ENCODE peak calls at places on chromosomes 1 and 21, in six cellular contexts. X, J, G, Z, E and L are unnamed samples.

GRCh38 chr1:218779341-218779831 is 394.3 kb upstream of the LYPLAL1 start:
- DNase-seq in Z (no peak), E (peak; percentile 81), J (peak; percentile 64), X (no peak), G (no peak), L (no peak)

GRCh38 chr1:97599447-97599846 is 321.4 kb downstream of the DPYD start:
- DNase-seq in Z (peak; percentile 27), X (no peak), G (no peak), E (no peak), J (peak; percentile 27), L (peak; percentile 2)

GRCh38 chr1:31372051-31372450 is 825 bp downstream of the FABP3 start:
- DNase-seq in Z (no peak), J (no peak), X (no peak), E (no peak), G (no peak), L (no peak)

GRCh38 chr1:233389867-233390266 is 62.3 kb downstream of the MAP3K21 start:
- DNase-seq in E (no peak), G (no peak), J (no peak), X (no peak), Z (no peak), L (no peak)

GRCh38 chr1:64915381-64916274 is 50.7 kb downstream of the JAK1 start:
- DNase-seq in J (peak; percentile 94), E (peak; percentile 96), G (no peak), Z (no peak), X (no peak), L (peak; percentile 94)

GRCh38 chr21:35565204-35565611 is 495.1 kb downstream of the SETD4 start:
- DNase-seq in E (peak; percentile 88), Z (no peak), J (peak; percentile 95), X (no peak), G (no peak), L (peak; percentile 92)

GRCh38 chr1:180863158-180863775 is 49.4 kb upstream of the KIAA1614 start:
- DNase-seq in G (no peak), J (peak; percentile 68), X (peak; percentile 56), E (peak; percentile 51), Z (no peak), L (peak; percentile 67)

GRCh38 chr1:167713330-167714081 is 8.3 kb upstream of the MPZL1 start:
- DNase-seq in Z (peak; percentile 59), G (peak; percentile 79), J (peak; percentile 24), E (no peak), X (peak; percentile 32), L (peak; percentile 54)

GRCh38 chr21:34956416-34957316 is 92.4 kb downstream of the RUNX1 start:
- DNase-seq in G (no peak), E (no peak), J (no peak), Z (no peak), X (no peak), L (no peak)

GRCh38 chr1:54280652-54281051 is 80.7 kb downstream of the MRPL37 start:
- DNase-seq in G (no peak), E (no peak), Z (no peak), X (no peak), J (peak; percentile 51), L (peak; percentile 85)

GRCh38 chr1:245153645-245154428 is 948 bp upstream of the KIF26B start:
- DNase-seq in E (no peak), J (no peak), Z (peak; percentile 45), G (peak; percentile 71), X (peak; percentile 26), L (peak; percentile 44)

GRCh38 chr21:36150192-36150711 is 6.4 kb upstream of the DOP1B start:
- DNase-seq in G (no peak), J (peak; percentile 54), E (no peak), X (no peak), Z (no peak), L (no peak)

GRCh38 chr1:207807395-207808321 is 55.8 kb downstream of the CD46 start:
- DNase-seq in X (no peak), J (no peak), Z (no peak), E (no peak), G (no peak), L (no peak)

GRCh38 chr21:42514883-42515228 is 1.2 kb downstream of the SLC37A1 start:
- DNase-seq in X (no peak), Z (no peak), G (no peak), J (no peak), E (no peak), L (no peak)

GRCh38 chr1:243926803-243927245 is 76.8 kb upstream of the AKT3 start:
- DNase-seq in J (peak; percentile 96), X (no peak), E (peak; percentile 56), Z (no peak), G (no peak), L (peak; percentile 79)

GRCh38 chr1:108556501-108556900 is 3.4 kb upstream of the EEIG2 start:
- DNase-seq in X (no peak), G (no peak), Z (no peak), E (no peak), J (no peak), L (no peak)

GRCh38 chr1:193356249-193356648 is 169.8 kb upstream of the B3GALT2 start:
- DNase-seq in G (no peak), Z (no peak), X (no peak), E (no peak), J (no peak), L (no peak)

GRCh38 chr1:5574641-5575040 is 417.6 kb downstream of the NPHP4 start:
- DNase-seq in G (peak; percentile 16), J (no peak), Z (no peak), X (no peak), E (no peak), L (no peak)

GRCh38 chr1:97986041-97987005 is 65.5 kb upstream of the DPYD start:
- DNase-seq in X (no peak), J (peak; percentile 64), E (no peak), G (no peak), Z (no peak), L (no peak)

GRCh38 chr1:87642581-87643129 is 314.0 kb downstream of the LMO4 start:
- DNase-seq in G (peak; percentile 45), Z (no peak), X (peak; percentile 33), J (peak; percentile 12), E (no peak), L (peak; percentile 47)

GRCh38 chr1:203537806-203538464 is 44.0 kb downstream of the OPTC start:
- DNase-seq in X (no peak), J (peak; percentile 91), E (peak; percentile 82), G (no peak), Z (no peak), L (no peak)

GRCh38 chr1:211514030-211514754 is 22.2 kb upstream of the RD3 start:
- DNase-seq in X (peak; percentile 71), J (peak; percentile 84), E (peak; percentile 96), G (peak; percentile 90), Z (peak; percentile 94), L (peak; percentile 88)

GRCh38 chr1:240188139-240188538 is 96.5 kb downstream of the FMN2 start:
- DNase-seq in X (no peak), E (no peak), G (no peak), Z (no peak), J (no peak), L (no peak)

GRCh38 chr1:167128261-167129227 is 34.7 kb downstream of the STYXL2 start:
- DNase-seq in X (no peak), E (no peak), J (no peak), G (peak; percentile 20), Z (no peak), L (no peak)

GRCh38 chr1:46605242-46605641 is 1.2 kb upstream of the MKNK1 start:
- DNase-seq in Z (no peak), E (no peak), J (no peak), X (no peak), G (no peak), L (no peak)

GRCh38 chr1:181185461-181185860 is 97.0 kb downstream of the IER5 start:
- DNase-seq in Z (no peak), E (no peak), J (no peak), X (no peak), G (no peak), L (no peak)

GRCh38 chr1:207049974-207050391 is 1.0 kb downstream of the YOD1 start:
- DNase-seq in E (peak; percentile 48), X (peak; percentile 24), G (no peak), J (peak; percentile 53), Z (no peak), L (peak; percentile 78)

GRCh38 chr1:10308001-10308400 is 90.9 kb upstream of the PGD start:
- DNase-seq in G (no peak), X (no peak), Z (no peak), J (no peak), E (no peak), L (no peak)

GRCh38 chr1:63316540-63316939 is 5.8 kb upstream of the FOXD3 start:
- DNase-seq in G (no peak), Z (no peak), E (no peak), X (no peak), J (no peak), L (no peak)

GRCh38 chr1:77533660-77534295 is 148.7 kb downstream of the ZZZ3 start:
- DNase-seq in G (peak; percentile 66), Z (peak; percentile 64), E (peak; percentile 31), X (peak; percentile 52), J (peak; percentile 75), L (peak; percentile 67)

GRCh38 chr1:208604295-208604694 is 360.1 kb upstream of the PLXNA2 start:
- DNase-seq in E (no peak), G (no peak), J (no peak), X (no peak), Z (no peak), L (peak; percentile 25)

GRCh38 chr1:230823421-230823820 is 44.9 kb downstream of the C1orf198 start:
- DNase-seq in X (no peak), E (no peak), Z (no peak), J (no peak), G (no peak), L (no peak)
- H3K4me1 ChIP-seq in X (peaks cover 21% of the 10 kb centered on the region), E (peaks cover 8% of the 10 kb centered on the region), Z (no peaks in the 10 kb centered on the region), J (peaks cover 24% of the 10 kb centered on the region), G (no peaks in the 10 kb centered on the region), L (peaks cover 21% of the 10 kb centered on the region)

GRCh38 chr1:14600405-14601150 is 2.1 kb downstream of the KAZN start:
- DNase-seq in X (no peak), G (no peak), J (no peak), Z (no peak), E (no peak), L (no peak)
- H4K91ac ChIP-seq in X (no peak overlapping the region), G (no peak overlapping the region), J (no peak overlapping the region), Z (no peak overlapping the region), E (no peak overlapping the region), L (no peak overlapping the region)

GRCh38 chr21:46065993-46066842 is 31.7 kb upstream of the COL6A2 start:
- DNase-seq in X (no peak), G (no peak), Z (peak; percentile 25), J (peak; percentile 31), E (no peak), L (no peak)

GRCh38 chr21:46065215-46065992 is 32.5 kb upstream of the COL6A2 start:
- DNase-seq in G (no peak), Z (peak; percentile 30), J (peak; percentile 76), E (peak; percentile 77), X (no peak), L (peak; percentile 90)

GRCh38 chr21:46063227-46063626 is 34.7 kb upstream of the COL6A2 start:
- DNase-seq in Z (no peak), G (peak; percentile 19), E (no peak), X (no peak), J (no peak), L (no peak)

GRCh38 chr21:46063734-46064680 is 33.9 kb upstream of the COL6A2 start:
- DNase-seq in J (no peak), X (no peak), E (no peak), Z (peak; percentile 17), G (no peak), L (no peak)

GRCh38 chr21:46064870-46065214 is 33.1 kb upstream of the COL6A2 start:
- DNase-seq in Z (peak; percentile 30), X (no peak), G (no peak), J (no peak), E (no peak), L (no peak)
- H3K14ac ChIP-seq in Z (no peak overlapping the region), X (no peak overlapping the region), G (no peak overlapping the region), J (peak overlapping the region; percentile 97), E (no peak overlapping the region), L (no peak overlapping the region)

GRCh38 chr1:21833392-21833976 is 21.4 kb downstream of the LDLRAD2 start:
- DNase-seq in G (no peak), X (no peak), Z (no peak), E (no peak), J (no peak), L (no peak)
- H3K4me1 ChIP-seq in G (no peaks in the 10 kb centered on the region), X (no peaks in the 10 kb centered on the region), Z (no peaks in the 10 kb centered on the region), E (no peaks in the 10 kb centered on the region), J (no peaks in the 10 kb centered on the region), L (peaks cover 2% of the 10 kb centered on the region)